ENCODE peak calls at places on chromosomes 6 and 20, in six cellular contexts. K is right cardiac atrium, P is SK-N-SH, H is spleen, A is lower lobe of right lung, W is right lobe of liver. V is an unnamed sample.

GRCh38 chr20:48637461-48637860 is 190.3 kb downstream of the PREX1 start:
- DNase-seq in K (no peak), P (no peak), H (no peak), A (no peak), W (no peak), V (no peak)

GRCh38 chr6:97049254-97050004 is 124.9 kb downstream of the KLHL32 start:
- DNase-seq in K (no peak), P (no peak), H (no peak), A (no peak), W (no peak), V (no peak)

GRCh38 chr6:159948199-159948598 is 20.7 kb upstream of the IGF2R start:
- DNase-seq in K (no peak), P (no peak), H (no peak), A (no peak), W (no peak), V (no peak)

GRCh38 chr6:127969701-127970100 is 68.8 kb upstream of the THEMIS start:
- DNase-seq in K (no peak), P (no peak), H (no peak), A (no peak), W (no peak), V (no peak)

GRCh38 chr6:152298055-152298647 is 339.0 kb downstream of the SYNE1 start:
- DNase-seq in K (no peak), P (no peak), H (no peak), A (no peak), W (no peak), V (no peak)

GRCh38 chr6:148471624-148472494 is 129.2 kb downstream of the SASH1 start:
- DNase-seq in K (peak; percentile 50), P (no peak), H (no peak), A (no peak), W (no peak), V (no peak)

GRCh38 chr20:46894971-46895905 is 595 bp downstream of the EYA2 start:
- DNase-seq in K (peak; percentile 18), P (no peak), H (no peak), A (no peak), W (no peak), V (no peak)

GRCh38 chr6:27281105-27281539 is 31.0 kb downstream of the POM121L2 start:
- DNase-seq in K (no peak), P (no peak), H (no peak), A (no peak), W (no peak), V (no peak)

GRCh38 chr20:50580016-50580747 is 70.0 kb downstream of the PTPN1 start:
- DNase-seq in K (peak; percentile 69), P (peak; percentile 92), H (peak; percentile 85), A (peak; percentile 60), W (no peak), V (no peak)

GRCh38 chr6:52405243-52405642 is 14.9 kb upstream of the EFHC1 start:
- DNase-seq in K (no peak), P (no peak), H (no peak), A (no peak), W (no peak), V (no peak)

GRCh38 chr6:155418017-155418749 is 37.5 kb downstream of the NOX3 start:
- DNase-seq in K (peak; percentile 22), P (no peak), H (no peak), A (no peak), W (no peak), V (no peak)

GRCh38 chr20:45303586-45304463 is 2.8 kb upstream of the RBPJL start:
- DNase-seq in K (no peak), P (no peak), H (no peak), A (no peak), W (no peak), V (no peak)

GRCh38 chr6:146364816-146365594 is 178.6 kb upstream of the RAB32 start:
- DNase-seq in K (no peak), P (no peak), H (no peak), A (no peak), W (no peak), V (no peak)

GRCh38 chr6:14922306-14922705 is 323.6 kb upstream of the JARID2 start:
- DNase-seq in K (no peak), P (peak; percentile 34), H (no peak), A (no peak), W (no peak), V (no peak)
- H3K4me1 ChIP-seq in K (no peaks in the 10 kb centered on the region), P (no peaks in the 10 kb centered on the region), H (peaks cover 3% of the 10 kb centered on the region), A (peaks cover 23% of the 10 kb centered on the region), W (no peaks in the 10 kb centered on the region), V (peaks cover 4% of the 10 kb centered on the region)

DNA sequence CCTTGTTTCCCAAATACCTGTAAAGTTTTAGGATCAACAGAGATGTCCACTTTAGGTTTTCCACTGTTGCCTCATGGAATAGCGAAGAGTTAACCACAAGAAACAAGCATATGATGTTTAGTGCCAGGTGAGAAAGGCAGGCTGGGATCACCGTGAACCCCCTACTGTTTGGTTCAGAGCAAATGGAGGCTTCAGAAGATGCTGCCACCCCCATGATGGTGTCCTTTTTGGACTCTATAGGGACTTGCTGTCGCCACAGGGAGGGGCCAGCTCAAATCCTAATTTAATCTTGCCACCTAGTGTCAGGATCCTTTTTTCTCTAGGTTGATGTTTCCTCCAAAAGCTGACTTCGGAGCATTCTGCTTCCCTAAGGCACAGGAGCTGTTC is 1.9 kb upstream of the DLL1 start:
- DNase-seq in K (no peak), P (peak; percentile 52), H (peak; percentile 32), A (no peak), W (no peak), V (no peak)
- H3K4me1 ChIP-seq in K (peaks cover 17% of the 10 kb centered on the region), P (peaks cover 29% of the 10 kb centered on the region), H (peaks cover 50% of the 10 kb centered on the region), A (peaks cover 71% of the 10 kb centered on the region), W (no peaks in the 10 kb centered on the region), V (peaks cover 64% of the 10 kb centered on the region)

GRCh38 chr20:32524871-32525501 is 60.1 kb downstream of the NOL4L start:
- DNase-seq in K (peak; percentile 79), P (peak; percentile 73), H (peak; percentile 89), A (peak; percentile 68), W (peak; percentile 92), V (peak; percentile 30)

GRCh38 chr20:32527052-32527446 is 58.1 kb downstream of the NOL4L start:
- DNase-seq in K (no peak), P (no peak), H (no peak), A (peak; percentile 14), W (no peak), V (no peak)

GRCh38 chr20:32527447-32528055 is 57.6 kb downstream of the NOL4L start:
- DNase-seq in K (no peak), P (peak; percentile 79), H (no peak), A (peak; percentile 46), W (no peak), V (no peak)

GRCh38 chr20:32526561-32526960 is 58.6 kb downstream of the NOL4L start:
- DNase-seq in K (no peak), P (no peak), H (peak; percentile 31), A (peak; percentile 3), W (no peak), V (no peak)

GRCh38 chr20:32526125-32526524 is 59.0 kb downstream of the NOL4L start:
- DNase-seq in K (no peak), P (no peak), H (peak; percentile 33), A (peak; percentile 15), W (no peak), V (no peak)
- H3K4me1 ChIP-seq in K (no peaks in the 10 kb centered on the region), P (peaks cover 71% of the 10 kb centered on the region), H (peaks cover 51% of the 10 kb centered on the region), A (peaks cover 26% of the 10 kb centered on the region), W (no peaks in the 10 kb centered on the region), V (peaks cover 11% of the 10 kb centered on the region)

DNA sequence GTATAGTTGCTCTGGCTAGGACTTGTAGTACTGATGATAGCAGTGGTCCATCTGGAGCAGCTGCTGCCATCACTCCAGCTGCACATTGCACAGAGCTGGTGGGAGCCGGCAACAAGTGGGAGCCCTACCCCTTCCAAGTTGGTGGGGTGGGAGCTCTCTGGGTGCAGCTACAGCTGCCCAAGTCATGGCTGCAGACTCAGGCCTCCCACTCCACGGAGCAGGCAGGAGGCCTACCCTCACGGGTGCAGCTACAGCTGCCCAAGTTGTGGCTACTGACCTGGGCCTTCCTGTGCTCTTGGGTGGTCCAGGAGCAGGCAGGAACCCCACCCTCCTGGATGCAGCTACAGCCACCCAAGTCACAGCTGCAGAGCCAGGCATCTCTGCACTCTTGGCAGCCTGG is 32.1 kb upstream of the ASIP start:
- DNase-seq in K (no peak), P (no peak), H (no peak), A (no peak), W (no peak), V (no peak)
- H3K4me1 ChIP-seq in K (no peaks in the 10 kb centered on the region), P (no peaks in the 10 kb centered on the region), H (no peaks in the 10 kb centered on the region), A (no peaks in the 10 kb centered on the region), W (no peaks in the 10 kb centered on the region), V (no peaks in the 10 kb centered on the region)

DNA sequence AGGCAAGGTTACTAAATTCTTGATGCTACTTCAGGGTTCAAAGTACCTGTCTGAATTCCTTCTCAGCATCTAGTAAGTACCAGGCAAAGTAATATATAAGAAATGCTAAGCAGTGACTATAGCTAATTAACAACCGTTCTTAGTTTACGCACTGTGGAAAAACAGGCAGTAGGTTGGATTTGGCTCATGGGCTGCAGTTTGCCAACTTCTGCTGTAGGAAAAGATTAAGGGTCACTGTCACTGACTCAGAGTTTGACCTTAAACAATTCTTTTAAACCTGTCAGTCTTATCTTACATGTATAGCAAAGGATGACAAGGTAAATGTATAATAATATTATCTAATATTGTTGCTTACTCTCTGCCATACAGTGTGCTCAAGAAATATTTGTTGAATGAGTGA is 42.3 kb downstream of the CTNNBL1 start:
- DNase-seq in K (no peak), P (no peak), H (no peak), A (no peak), W (no peak), V (no peak)
- H3K4me1 ChIP-seq in K (peaks cover 6% of the 10 kb centered on the region), P (peaks cover 11% of the 10 kb centered on the region), H (no peaks in the 10 kb centered on the region), A (no peaks in the 10 kb centered on the region), W (no peaks in the 10 kb centered on the region), V (no peaks in the 10 kb centered on the region)

DNA sequence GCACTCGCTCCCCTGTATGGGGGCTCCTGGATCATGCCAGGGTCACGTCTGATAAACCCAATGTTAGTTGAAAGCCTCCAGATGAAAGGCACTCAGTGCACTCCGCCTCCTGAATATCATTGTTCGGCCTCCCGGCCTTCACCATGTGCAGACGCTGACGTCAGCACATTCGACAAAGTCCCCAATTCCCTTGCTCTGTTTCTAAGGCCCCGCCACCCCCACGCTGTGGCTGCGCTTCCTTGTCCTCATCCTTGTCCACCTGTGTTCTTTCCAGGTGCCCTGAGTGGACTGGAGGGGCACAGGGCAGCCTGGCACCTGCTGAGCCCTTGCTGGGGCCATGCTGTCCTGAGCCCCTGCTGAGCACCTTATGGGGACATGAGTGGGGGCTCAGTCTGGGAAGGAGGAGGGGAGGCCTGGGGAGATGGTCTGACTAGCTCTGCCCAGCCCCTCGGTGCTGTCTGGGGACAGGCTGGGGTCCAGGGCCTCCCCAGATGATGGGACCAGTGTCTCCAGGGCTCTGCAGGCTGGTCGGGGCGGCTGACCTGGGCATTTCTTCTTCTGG is 9.8 kb upstream of the BHLHE23 start:
- DNase-seq in K (no peak), P (no peak), H (peak; percentile 53), A (peak; percentile 20), W (no peak), V (no peak)
- H3K4me1 ChIP-seq in K (no peaks in the 10 kb centered on the region), P (no peaks in the 10 kb centered on the region), H (no peaks in the 10 kb centered on the region), A (no peaks in the 10 kb centered on the region), W (no peaks in the 10 kb centered on the region), V (no peaks in the 10 kb centered on the region)

GRCh38 chr6:30879684-30880427 is 4.5 kb upstream of the DDR1 start:
- DNase-seq in K (no peak), P (peak; percentile 14), H (no peak), A (no peak), W (no peak), V (no peak)
- H3K4me1 ChIP-seq in K (peaks cover 9% of the 10 kb centered on the region), P (peaks cover 13% of the 10 kb centered on the region), H (peaks cover 28% of the 10 kb centered on the region), A (peaks cover 26% of the 10 kb centered on the region), W (no peaks in the 10 kb centered on the region), V (peaks cover 10% of the 10 kb centered on the region)